ENCODE peak calls at places on chromosome 10, in nine cellular contexts. I, S, U, E, B, M, O, N and T are unnamed samples.

GRCh38 chr10:116044722-116045374 is 228.2 kb downstream of the GFRA1 start:
- DNase-seq in I (peak), S (no peak), U (no peak), E (no peak), B (no peak), M (peak), O (no peak), N (peak), T (peak)

GRCh38 chr10:33116293-33116697 is 158.3 kb upstream of the ITGB1 start:
- DNase-seq in I (no peak), S (no peak), U (peak), E (peak), B (no peak), M (peak), O (no peak), N (peak), T (peak)

GRCh38 chr10:102007802-102008201 is 48.2 kb downstream of the ARMH3 start:
- DNase-seq in I (no peak), S (no peak), U (no peak), E (no peak), B (no peak), M (no peak), O (no peak), N (no peak), T (no peak)

GRCh38 chr10:86888585-86889381 is 68.6 kb downstream of the MMRN2 start:
- DNase-seq in I (no peak), S (no peak), U (no peak), E (no peak), B (no peak), M (peak), O (no peak), N (peak), T (peak)

GRCh38 chr10:3803295-3803883 is 18.4 kb upstream of the KLF6 start:
- DNase-seq in I (no peak), S (no peak), U (no peak), E (peak), B (no peak), M (no peak), O (no peak), N (peak), T (peak)

GRCh38 chr10:8595140-8595539 is 540.7 kb downstream of the GATA3 start:
- DNase-seq in I (no peak), S (no peak), U (no peak), E (no peak), B (no peak), M (no peak), O (no peak), N (no peak), T (no peak)

GRCh38 chr10:117734626-117735405 is 192.3 kb downstream of the EMX2 start:
- DNase-seq in I (no peak), S (no peak), U (no peak), E (no peak), B (no peak), M (no peak), O (no peak), N (no peak), T (no peak)

GRCh38 chr10:18879284-18879683 is 169.3 kb upstream of the MALRD1 start:
- DNase-seq in I (no peak), S (no peak), U (no peak), E (no peak), B (no peak), M (no peak), O (no peak), N (no peak), T (no peak)

GRCh38 chr10:70094287-70094686 is 38.3 kb downstream of the AIFM2 start:
- DNase-seq in I (no peak), S (no peak), U (no peak), E (no peak), B (no peak), M (no peak), O (no peak), N (no peak), T (no peak)

GRCh38 chr10:103507235-103508191 is 14.0 kb downstream of the NEURL1 start:
- DNase-seq in I (no peak), S (no peak), U (peak), E (no peak), B (no peak), M (no peak), O (no peak), N (no peak), T (no peak)

GRCh38 chr10:29569778-29570177 is 65.0 kb downstream of the SVIL start:
- DNase-seq in I (no peak), S (no peak), U (no peak), E (no peak), B (no peak), M (no peak), O (no peak), N (no peak), T (no peak)

GRCh38 chr10:107025676-107026075 is 138.8 kb downstream of the SORCS1 start:
- DNase-seq in I (no peak), S (no peak), U (no peak), E (no peak), B (no peak), M (no peak), O (no peak), N (no peak), T (no peak)

GRCh38 chr10:92886334-92886961 is 38.1 kb downstream of the EXOC6 start:
- DNase-seq in I (no peak), S (no peak), U (no peak), E (no peak), B (no peak), M (peak), O (no peak), N (no peak), T (peak)